ENCODE peak calls at places on chromosome 14, in four cellular contexts. H, N, W and T are unnamed samples.

GRCh38 chr14:35122696-35123387 is 490 bp downstream of the PRORP start:
- DNase-seq in H (peak), N (peak), W (peak), T (peak)

GRCh38 chr14:21029917-21030316 is at the start of gene TPPP2:
- DNase-seq in H (no peak), N (no peak), W (no peak), T (no peak)

GRCh38 chr14:65910108-65910507 is 497.6 kb downstream of the FUT8 start:
- DNase-seq in H (peak), N (peak), W (peak), T (peak)

GRCh38 chr14:64990291-64990690 is 3.6 kb downstream of the FNTB start:
- DNase-seq in H (no peak), N (no peak), W (no peak), T (no peak)

GRCh38 chr14:63046339-63047268 is 1.3 kb upstream of the KCNH5 start:
- DNase-seq in H (no peak), N (no peak), W (no peak), T (no peak)

GRCh38 chr14:85471156-85471555 is 58.8 kb upstream of the FLRT2 start:
- DNase-seq in H (peak), N (peak), W (peak), T (peak)

GRCh38 chr14:35378638-35379568 is 25.6 kb downstream of the NFKBIA start:
- DNase-seq in H (no peak), N (no peak), W (no peak), T (no peak)

GRCh38 chr14:31139301-31139847 is 68.2 kb downstream of the HECTD1 start:
- DNase-seq in H (no peak), N (no peak), W (no peak), T (no peak)

GRCh38 chr14:75406102-75406501 is 21.7 kb upstream of the JDP2 start:
- DNase-seq in H (no peak), N (no peak), W (no peak), T (no peak)

GRCh38 chr14:85527006-85527405 is 2.9 kb upstream of the FLRT2 start:
- DNase-seq in H (no peak), N (peak), W (peak), T (peak)

GRCh38 chr14:69652942-69653680 is 41.7 kb downstream of the SUSD6 start:
- DNase-seq in H (no peak), N (peak), W (no peak), T (no peak)

GRCh38 chr14:69355955-69356321 is 42.2 kb downstream of the ERH start:
- DNase-seq in H (peak), N (peak), W (peak), T (peak)

GRCh38 chr14:69574954-69575295 is 254 bp upstream of the CCDC177 start:
- DNase-seq in H (no peak), N (no peak), W (no peak), T (no peak)

GRCh38 chr14:77309122-77309521 is 11.6 kb downstream of the POMT2 start:
- DNase-seq in H (no peak), N (no peak), W (no peak), T (no peak)

GRCh38 chr14:105473033-105473676 is 1.5 kb upstream of the CRIP2 start:
- DNase-seq in H (no peak), N (no peak), W (no peak), T (no peak)

GRCh38 chr14:34797747-34798583 is 77.2 kb downstream of the BAZ1A start:
- DNase-seq in H (no peak), N (no peak), W (no peak), T (no peak)

GRCh38 chr14:73238941-73239340 is 1.6 kb downstream of the PAPLN start:
- DNase-seq in H (no peak), N (no peak), W (no peak), T (no peak)

GRCh38 chr14:90616881-90617280 is 199.3 kb downstream of the TTC7B start:
- DNase-seq in H (peak), N (peak), W (no peak), T (peak)

GRCh38 chr14:90620540-90621204 is 195.6 kb downstream of the TTC7B start:
- DNase-seq in H (no peak), N (no peak), W (no peak), T (no peak)

GRCh38 chr14:90621205-90621600 is 195.0 kb downstream of the TTC7B start:
- DNase-seq in H (no peak), N (no peak), W (no peak), T (no peak)

GRCh38 chr14:90617942-90618341 is 198.3 kb downstream of the TTC7B start:
- DNase-seq in H (no peak), N (no peak), W (no peak), T (no peak)

GRCh38 chr14:90619911-90620310 is 196.3 kb downstream of the TTC7B start:
- DNase-seq in H (no peak), N (no peak), W (no peak), T (no peak)
- H3K4me3 ChIP-seq in H (no peak), N (no peak), W (no peak), T (no peak)

GRCh38 chr14:37593496-37594237 is 1.4 kb downstream of the FOXA1 start:
- DNase-seq in H (no peak), N (no peak), W (no peak), T (no peak)
- H3K4me3 ChIP-seq in H (no peak), N (no peak), W (peak), T (no peak)

GRCh38 chr14:92719890-92720323 is 28.5 kb downstream of the LGMN start:
- DNase-seq in H (no peak), N (no peak), W (no peak), T (no peak)
- H3K4me3 ChIP-seq in H (no peak), N (no peak), W (no peak), T (no peak)

DNA sequence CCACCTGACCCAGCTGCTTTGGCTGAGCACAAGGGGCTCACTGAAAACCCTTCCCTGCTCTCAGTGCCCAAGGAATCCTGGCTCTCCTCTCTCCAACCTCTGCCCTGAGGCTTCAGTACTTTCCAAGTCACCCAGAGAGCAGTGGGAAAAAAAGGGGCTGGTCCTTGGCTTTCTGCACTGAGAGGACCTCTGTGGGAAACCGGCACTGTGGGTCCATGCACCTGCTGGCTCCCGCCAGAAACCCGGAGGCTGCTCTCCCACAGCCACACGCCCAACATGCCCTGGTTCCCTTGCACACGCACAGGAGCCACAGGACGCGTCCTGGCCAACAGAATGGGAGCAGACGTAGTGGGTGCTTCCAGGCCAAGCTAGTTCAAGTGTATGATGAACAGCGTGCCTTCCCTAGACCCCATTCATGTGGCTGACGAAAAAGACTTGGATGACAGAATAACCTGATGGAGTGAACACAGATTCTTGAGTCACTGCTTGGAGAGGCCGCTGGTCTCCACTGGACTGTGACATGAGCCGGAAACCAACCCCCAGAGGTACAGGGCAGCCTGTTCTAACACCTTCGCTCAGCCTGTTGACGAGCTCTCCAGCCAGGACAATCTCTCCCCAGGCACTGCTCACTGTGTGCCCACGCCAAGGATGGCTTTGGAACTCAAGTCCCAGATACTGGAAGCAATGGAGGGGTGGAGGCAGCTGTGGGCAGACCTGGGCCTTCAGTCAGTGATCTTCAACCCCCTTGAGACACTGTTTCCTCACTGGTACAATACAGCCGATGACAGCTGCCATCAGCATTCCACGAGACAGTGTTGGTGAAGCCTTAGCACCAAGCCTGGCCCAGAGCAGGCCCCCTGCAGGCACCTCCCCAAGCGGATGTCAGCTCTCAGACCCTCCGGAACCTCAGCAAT is 87.7 kb downstream of the ITPK1 start:
- DNase-seq in H (no peak), N (no peak), W (no peak), T (no peak)
- H3K4me3 ChIP-seq in H (no peak), N (no peak), W (no peak), T (no peak)